ENCODE peak calls at places on chromosomes 2 and 18, in eight cellular contexts. Z, G, R, U, I, X, F and T are unnamed samples.

GRCh38 chr2:160367887-160368286 is 125.7 kb downstream of the RBMS1 start:
- DNase-seq in Z (peak), G (peak), R (no peak), U (no peak), I (peak), X (no peak), F (peak), T (no peak)

GRCh38 chr2:177225965-177226360 is 13.4 kb downstream of the HNRNPA3 start:
- DNase-seq in Z (no peak), G (no peak), R (no peak), U (no peak), I (no peak), X (no peak), F (no peak), T (no peak)

GRCh38 chr2:165114345-165114943 is 89.4 kb downstream of the SCN3A start:
- DNase-seq in Z (no peak), G (no peak), R (no peak), U (no peak), I (no peak), X (peak), F (peak), T (no peak)

GRCh38 chr18:47930086-47930843 is at the start of gene SMAD2:
- DNase-seq in Z (peak), G (no peak), R (peak), U (peak), I (peak), X (peak), F (peak), T (no peak)

GRCh38 chr2:228681426-228681825 is 499.9 kb upstream of the SPHKAP start:
- DNase-seq in Z (no peak), G (no peak), R (no peak), U (no peak), I (no peak), X (no peak), F (peak), T (no peak)

GRCh38 chr18:9417081-9417841 is 58.1 kb upstream of the RALBP1 start:
- DNase-seq in Z (peak), G (no peak), R (no peak), U (no peak), I (no peak), X (peak), F (peak), T (no peak)

GRCh38 chr2:72681016-72681995 is 144.5 kb downstream of the EXOC6B start:
- DNase-seq in Z (no peak), G (no peak), R (no peak), U (no peak), I (no peak), X (no peak), F (peak), T (no peak)

GRCh38 chr2:19676770-19677169 is 225.0 kb downstream of the TTC32 start:
- DNase-seq in Z (no peak), G (no peak), R (no peak), U (no peak), I (no peak), X (no peak), F (no peak), T (no peak)

GRCh38 chr2:20608666-20609348 is 42.1 kb downstream of the HS1BP3 start:
- DNase-seq in Z (no peak), G (no peak), R (peak), U (peak), I (no peak), X (no peak), F (peak), T (no peak)

GRCh38 chr2:18690342-18690741 is 101.0 kb upstream of the NT5C1B start:
- DNase-seq in Z (no peak), G (no peak), R (no peak), U (no peak), I (peak), X (no peak), F (no peak), T (no peak)

GRCh38 chr2:124426630-124427029 is 401.5 kb downstream of the CNTNAP5 start:
- DNase-seq in Z (no peak), G (no peak), R (no peak), U (no peak), I (no peak), X (no peak), F (no peak), T (no peak)

GRCh38 chr2:100140582-100140981 is 1.8 kb downstream of the AFF3 start:
- DNase-seq in Z (no peak), G (no peak), R (no peak), U (no peak), I (peak), X (no peak), F (no peak), T (no peak)

GRCh38 chr2:139317259-139317658 is 537.1 kb upstream of the NXPH2 start:
- DNase-seq in Z (no peak), G (no peak), R (no peak), U (no peak), I (no peak), X (no peak), F (no peak), T (no peak)

GRCh38 chr2:105748564-105748963 is 3.9 kb downstream of the NCK2 start:
- DNase-seq in Z (no peak), G (no peak), R (no peak), U (no peak), I (no peak), X (peak), F (no peak), T (no peak)
- TF ChIP-seq CTCF in Z (no peak), G (no peak), R (no peak), U (peak), I (no peak), X (no peak), F (no peak), T (no peak)

GRCh38 chr18:63515279-63515678 is 26.9 kb upstream of the SERPINB12 start:
- DNase-seq in Z (no peak), G (no peak), R (no peak), U (no peak), I (no peak), X (no peak), F (no peak), T (no peak)
- TF ChIP-seq CTCF in Z (no peak), G (peak), R (no peak), U (no peak), I (peak), X (no peak), F (no peak), T (no peak)

GRCh38 chr2:149084924-149085795 is 46.7 kb downstream of the LYPD6B start:
- DNase-seq in Z (no peak), G (peak), R (no peak), U (no peak), I (no peak), X (no peak), F (no peak), T (no peak)

GRCh38 chr2:149090706-149091105 is 52.2 kb downstream of the LYPD6B start:
- DNase-seq in Z (no peak), G (no peak), R (no peak), U (no peak), I (no peak), X (no peak), F (no peak), T (no peak)

GRCh38 chr2:149089068-149089467 is 50.6 kb downstream of the LYPD6B start:
- DNase-seq in Z (no peak), G (no peak), R (no peak), U (no peak), I (no peak), X (no peak), F (no peak), T (no peak)

GRCh38 chr2:149082781-149083180 is 44.3 kb downstream of the LYPD6B start:
- DNase-seq in Z (no peak), G (no peak), R (no peak), U (no peak), I (no peak), X (no peak), F (no peak), T (no peak)

DNA sequence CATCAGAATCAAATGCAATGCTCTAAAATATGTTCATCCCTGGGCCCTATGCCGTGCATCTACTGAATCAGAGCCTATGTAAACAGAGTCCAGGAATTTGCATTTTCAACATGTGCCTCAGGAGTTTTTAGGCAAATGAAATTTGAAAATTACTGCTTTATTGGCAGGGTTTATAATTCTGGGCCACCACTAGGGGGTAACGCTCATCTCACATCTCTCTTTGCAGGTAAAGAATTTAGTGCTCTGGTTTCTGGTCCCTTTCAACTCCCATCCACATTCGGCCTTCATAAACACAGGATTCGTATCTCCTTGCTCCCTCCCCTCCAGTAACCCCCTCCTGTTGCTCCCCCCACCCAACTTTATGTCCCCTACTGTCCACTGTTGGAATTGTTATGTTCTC is 49.3 kb downstream of the LYPD6B start:
- DNase-seq in Z (no peak), G (no peak), R (no peak), U (no peak), I (peak), X (peak), F (no peak), T (no peak)
- TF ChIP-seq CTCF in Z (no peak), G (peak), R (peak), U (no peak), I (peak), X (no peak), F (peak), T (peak)

GRCh38 chr2:54678719-54679118 is 44.7 kb upstream of the EML6 start:
- DNase-seq in Z (no peak), G (no peak), R (no peak), U (no peak), I (peak), X (no peak), F (no peak), T (no peak)

GRCh38 chr2:54675281-54675680 is 48.2 kb upstream of the EML6 start:
- DNase-seq in Z (no peak), G (no peak), R (no peak), U (no peak), I (no peak), X (no peak), F (no peak), T (no peak)

GRCh38 chr2:54675738-54676137 is 47.7 kb upstream of the EML6 start:
- DNase-seq in Z (peak), G (no peak), R (no peak), U (peak), I (no peak), X (no peak), F (no peak), T (no peak)

GRCh38 chr2:54676656-54677055 is 46.8 kb upstream of the EML6 start:
- DNase-seq in Z (no peak), G (no peak), R (no peak), U (no peak), I (no peak), X (no peak), F (peak), T (no peak)

GRCh38 chr2:54677476-54678265 is 45.8 kb upstream of the EML6 start:
- DNase-seq in Z (no peak), G (no peak), R (no peak), U (no peak), I (no peak), X (no peak), F (peak), T (no peak)
- TF ChIP-seq CTCF in Z (no peak), G (no peak), R (no peak), U (no peak), I (peak), X (no peak), F (no peak), T (no peak)

GRCh38 chr2:151952691-151953456 is 124.7 kb upstream of the ARL5A start:
- DNase-seq in Z (no peak), G (no peak), R (no peak), U (no peak), I (no peak), X (no peak), F (no peak), T (no peak)

GRCh38 chr2:151947524-151948165 is 119.4 kb upstream of the ARL5A start:
- DNase-seq in Z (peak), G (no peak), R (no peak), U (peak), I (no peak), X (no peak), F (no peak), T (no peak)

GRCh38 chr2:151959203-151959602 is 131.0 kb upstream of the ARL5A start:
- DNase-seq in Z (no peak), G (no peak), R (no peak), U (no peak), I (no peak), X (no peak), F (no peak), T (no peak)

GRCh38 chr2:151953467-151953866 is 125.2 kb upstream of the ARL5A start:
- DNase-seq in Z (no peak), G (no peak), R (no peak), U (no peak), I (no peak), X (no peak), F (no peak), T (no peak)
- TF ChIP-seq CTCF in Z (no peak), G (no peak), R (no peak), U (no peak), I (no peak), X (no peak), F (no peak), T (no peak)

DNA sequence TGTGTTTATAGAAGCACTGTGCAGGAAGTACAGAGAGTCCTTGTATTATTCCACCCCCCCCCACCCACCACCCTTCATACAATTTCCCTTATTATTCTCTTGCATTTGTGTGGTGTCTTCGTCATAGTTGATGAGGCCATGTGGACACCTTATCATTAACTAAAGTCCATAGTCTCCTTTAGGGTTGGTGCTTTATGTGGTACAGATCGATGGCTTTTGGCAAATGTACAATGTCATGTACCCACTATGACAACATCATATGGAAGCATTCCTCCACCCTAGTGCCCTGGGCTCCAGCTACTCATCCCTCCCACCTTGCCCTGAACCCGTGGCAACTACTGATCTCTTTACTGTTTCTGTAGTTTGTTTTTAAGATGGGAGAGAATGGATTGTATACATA is 93.8 kb upstream of the HDAC4 start:
- DNase-seq in Z (no peak), G (no peak), R (no peak), U (no peak), I (no peak), X (no peak), F (no peak), T (no peak)
- TF ChIP-seq CTCF in Z (no peak), G (no peak), R (no peak), U (no peak), I (no peak), X (no peak), F (no peak), T (no peak)